ENCODE peak calls at places on chromosomes 16 and 17, in nine cellular contexts. R is heart left ventricle, D is cardiac fibroblast, F is mammary epithelial cell, Q is BJ, X is HFF-Myc, K is AG09319, Y is IMR-90, O is RWPE1. J is an unnamed sample.
A peak's percentile ranks its signal among the peaks of the same experiment; 100 is the strongest.

GRCh38 chr17:70913086-70913485 is 743.8 kb downstream of the KCNJ2 start:
- DNase-seq in K (peak; percentile 10), Q (peak; percentile 7), R (no peak), Y (peak; percentile 32), F (no peak), X (no peak), D (peak; percentile 77), O (no peak), J (no peak)

GRCh38 chr16:84284168-84284722 is 10.4 kb upstream of the WFDC1 start:
- DNase-seq in X (no peak), F (no peak), R (peak; percentile 79), Q (no peak), Y (no peak), O (peak; percentile 25), K (no peak), D (peak; percentile 59), J (no peak)

GRCh38 chr17:68489919-68490318 is 22.3 kb upstream of the PRKAR1A start:
- DNase-seq in D (peak; percentile 28), Q (no peak), Y (no peak), O (no peak), F (no peak), X (no peak), R (no peak), K (no peak), J (no peak)

GRCh38 chr17:41530062-41531048 is 2.2 kb upstream of the KRT19 start:
- DNase-seq in Q (peak; percentile 75), D (peak; percentile 87), X (peak; percentile 49), Y (peak; percentile 93), R (peak; percentile 16), F (peak; percentile 91), K (peak; percentile 62), O (peak; percentile 51), J (no peak)

GRCh38 chr17:15966183-15966878 is 21.4 kb downstream of the ADORA2B start:
- DNase-seq in O (no peak), K (no peak), Y (peak; percentile 35), D (peak; percentile 29), X (no peak), R (no peak), Q (no peak), F (no peak), J (no peak)

GRCh38 chr17:42266462-42266861 is 9.7 kb downstream of the STAT5B start:
- DNase-seq in Q (no peak), D (no peak), R (no peak), O (no peak), Y (no peak), X (no peak), F (no peak), K (no peak), J (no peak)

GRCh38 chr16:30983898-30984610 is 953 bp upstream of the HSD3B7 start:
- DNase-seq in O (no peak), Q (no peak), Y (no peak), F (no peak), D (no peak), K (no peak), X (no peak), R (no peak), J (no peak)

GRCh38 chr17:78214706-78215061 is 631 bp downstream of the BIRC5 start:
- DNase-seq in R (no peak), Y (no peak), X (no peak), D (no peak), O (no peak), F (no peak), Q (no peak), K (no peak), J (no peak)

GRCh38 chr16:51881731-51882130 is 665.2 kb downstream of the TOX3 start:
- DNase-seq in R (no peak), K (no peak), D (peak; percentile 45), O (no peak), F (no peak), Q (no peak), X (no peak), Y (peak; percentile 93), J (no peak)

GRCh38 chr17:32931686-32932085 is 3.7 kb downstream of the TMEM98 start:
- DNase-seq in X (no peak), F (peak; percentile 59), Y (peak; percentile 40), O (no peak), K (no peak), D (no peak), R (no peak), Q (no peak), J (no peak)

GRCh38 chr16:87006021-87006420 is 311.2 kb downstream of the C16orf95 start:
- DNase-seq in Q (no peak), D (no peak), F (no peak), Y (no peak), K (no peak), X (no peak), O (no peak), R (no peak), J (no peak)

GRCh38 chr16:85420501-85421337 is 192.4 kb upstream of the GSE1 start:
- DNase-seq in Q (no peak), X (no peak), O (peak; percentile 49), F (peak; percentile 20), D (peak; percentile 57), R (peak; percentile 54), Y (peak; percentile 20), K (no peak), J (peak; percentile 80)

GRCh38 chr17:78529871-78530670 is 47.1 kb downstream of the DNAH17 start:
- DNase-seq in D (no peak), O (no peak), Q (no peak), K (no peak), Y (no peak), X (no peak), R (no peak), F (no peak), J (no peak)

GRCh38 chr17:62781826-62782225 is 26.3 kb downstream of the MARCHF10 start:
- DNase-seq in Q (no peak), K (no peak), F (peak; percentile 80), Y (peak; percentile 36), O (peak; percentile 83), R (no peak), X (no peak), D (peak; percentile 25), J (no peak)

GRCh38 chr16:15041260-15042011 is 14.4 kb downstream of the NTAN1 start:
- DNase-seq in Y (peak; percentile 48), F (peak; percentile 43), X (no peak), K (peak; percentile 35), Q (no peak), D (peak; percentile 81), O (peak; percentile 17), R (peak; percentile 90), J (no peak)

GRCh38 chr17:39939031-39939430 is 11.5 kb downstream of the LRRC3C start:
- DNase-seq in O (no peak), Q (no peak), K (no peak), Y (no peak), R (no peak), D (no peak), X (no peak), F (no peak), J (no peak)

GRCh38 chr17:39935896-39936295 is 8.4 kb downstream of the LRRC3C start:
- DNase-seq in X (no peak), Y (peak; percentile 55), Q (no peak), O (no peak), R (no peak), F (no peak), D (peak; percentile 11), K (no peak), J (no peak)

GRCh38 chr17:39937462-39937861 is 9.9 kb downstream of the LRRC3C start:
- DNase-seq in O (no peak), Y (no peak), K (no peak), R (no peak), F (no peak), X (no peak), Q (no peak), D (no peak), J (no peak)

GRCh38 chr17:39939588-39940419 is 12.3 kb downstream of the LRRC3C start:
- DNase-seq in X (peak; percentile 79), Q (peak; percentile 76), D (peak; percentile 69), K (no peak), O (no peak), R (peak; percentile 60), Y (peak; percentile 98), F (peak; percentile 76), J (no peak)

DNA sequence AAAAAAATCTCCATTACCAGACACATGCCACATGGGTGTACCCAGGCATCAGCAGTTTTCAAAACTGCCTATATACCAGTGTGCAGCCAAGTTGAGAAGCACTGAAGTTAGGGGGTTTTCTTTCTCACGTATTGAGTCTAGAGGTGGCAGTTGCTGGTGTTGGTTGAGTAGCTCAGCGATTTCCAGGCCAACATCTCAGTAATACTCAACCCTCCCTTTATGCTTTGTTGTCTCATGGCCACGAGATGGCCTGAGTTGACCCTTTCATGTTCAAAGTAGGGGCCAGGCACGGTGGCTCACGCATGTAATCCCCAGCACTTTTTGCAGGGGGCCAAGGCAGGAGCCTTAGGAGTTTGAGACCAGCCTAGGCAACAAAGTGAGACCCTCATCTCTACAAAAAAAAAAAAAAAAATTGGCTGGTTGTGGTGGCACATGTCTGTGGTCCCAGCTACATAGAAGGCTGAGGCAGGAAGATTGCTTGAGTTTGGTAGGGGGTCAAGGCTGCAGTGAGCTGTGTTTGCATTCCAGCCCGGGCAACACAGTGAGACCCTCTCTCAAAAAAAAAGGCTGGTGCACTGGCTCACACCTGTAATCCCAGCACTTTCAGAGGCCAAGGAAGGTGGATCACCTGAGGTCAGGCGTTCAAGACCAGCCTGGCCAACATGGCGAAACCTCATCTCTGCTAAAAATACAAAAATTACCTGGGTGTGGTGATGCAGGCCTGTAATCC is 10.8 kb downstream of the LRRC3C start:
- DNase-seq in F (no peak), Y (no peak), D (no peak), K (no peak), Q (no peak), X (no peak), O (no peak), R (no peak), J (no peak)
- TF ChIP-seq CTCF in F (no peak), Y (no peak), D (no peak), K (no peak), Q (no peak), X (no peak), O (no peak), R (no peak), J (no peak)

GRCh38 chr16:79770244-79771064 is 169.9 kb upstream of the MAF start:
- DNase-seq in F (peak; percentile 88), X (peak; percentile 14), K (peak; percentile 66), R (peak; percentile 95), D (peak; percentile 90), Q (no peak), Y (peak; percentile 40), O (peak; percentile 97), J (peak; percentile 46)
- TF ChIP-seq CTCF in F (peak; percentile 18), X (no peak), K (no peak), R (no peak), D (no peak), Q (no peak), Y (no peak), O (no peak), J (no peak)

GRCh38 chr17:81085420-81085911 is 50.5 kb downstream of the BAIAP2 start:
- DNase-seq in Q (no peak), K (no peak), R (no peak), D (no peak), Y (no peak), X (no peak), O (no peak), F (no peak), J (no peak)
- TF ChIP-seq CTCF in Q (no peak), K (no peak), R (no peak), D (no peak), Y (no peak), X (no peak), O (no peak), F (no peak), J (no peak)

DNA sequence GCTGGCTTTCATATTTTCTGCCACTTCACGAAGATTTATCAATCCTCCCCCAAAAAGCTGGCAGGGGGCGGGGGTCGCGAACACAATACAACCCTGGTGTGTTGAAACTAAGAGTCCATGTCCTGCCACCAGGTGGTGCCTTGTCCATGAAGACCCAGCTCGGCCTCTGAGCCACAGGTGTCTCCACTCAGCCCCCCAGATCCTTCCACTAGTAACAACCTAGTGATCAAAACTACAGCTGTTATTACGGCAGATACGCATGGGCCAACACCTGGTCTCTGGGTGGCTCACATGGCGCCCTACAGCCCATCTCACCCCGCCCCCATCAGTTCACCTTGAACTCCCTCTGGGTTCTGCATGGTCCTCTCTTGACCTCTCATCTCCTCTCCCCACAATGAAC is 27.7 kb downstream of the USP7 start:
- DNase-seq in D (no peak), Q (no peak), Y (no peak), R (no peak), F (no peak), X (no peak), O (no peak), K (no peak), J (no peak)
- TF ChIP-seq CTCF in D (peak; percentile 34), Q (peak; percentile 24), Y (peak; percentile 23), R (no peak), F (no peak), X (no peak), O (no peak), K (peak; percentile 10), J (no peak)

J was measured in activated B cell treated with CpG ODN at 0.5 μM for 24 hours.